ENCODE peak calls at places on chromosome 22, in ten cellular contexts. C, R, H, G, P, N, X, U, D and Q are unnamed samples.

GRCh38 chr22:19431641-19432091 is at the start of gene HIRA:
- DNase-seq in P (peak; percentile 90), X (peak; percentile 72), U (peak; percentile 73), C (peak; percentile 81), G (peak; percentile 70), H (peak; percentile 84), R (peak; percentile 72), N (peak; percentile 62), D (peak; percentile 78), Q (peak; percentile 77)

GRCh38 chr22:38901111-38901641 is 29.2 kb upstream of the CBX6 start:
- DNase-seq in C (no peak), H (no peak), P (no peak), U (no peak), G (no peak), R (no peak), X (no peak), D (no peak), N (no peak), Q (no peak)

GRCh38 chr22:27230189-27230588 is 571.4 kb downstream of the MN1 start:
- DNase-seq in U (no peak), C (no peak), R (no peak), P (no peak), G (no peak), D (no peak), N (no peak), H (no peak), X (no peak), Q (no peak)

GRCh38 chr22:33051960-33052839 is 6.0 kb downstream of the SYN3 start:
- DNase-seq in D (no peak), P (no peak), G (no peak), H (no peak), N (no peak), X (no peak), R (no peak), C (no peak), U (no peak), Q (no peak)

GRCh38 chr22:42833104-42833503 is 24.0 kb downstream of the ARFGAP3 start:
- DNase-seq in N (no peak), D (no peak), R (no peak), U (no peak), P (no peak), X (no peak), H (no peak), C (no peak), G (no peak), Q (no peak)

GRCh38 chr22:16973591-16974297 is 34.3 kb downstream of the GAB4 start:
- DNase-seq in R (no peak), D (no peak), U (no peak), X (no peak), P (no peak), N (no peak), H (no peak), G (no peak), C (no peak), Q (no peak)

GRCh38 chr22:29443861-29444431 is 5.6 kb downstream of the RFPL1 start:
- DNase-seq in C (no peak), P (no peak), N (no peak), H (no peak), D (no peak), G (no peak), X (no peak), U (no peak), R (no peak), Q (no peak)

GRCh38 chr22:43237280-43237679 is 50.3 kb upstream of the TTLL12 start:
- DNase-seq in X (no peak), H (no peak), C (no peak), U (no peak), P (no peak), G (peak; percentile 48), N (no peak), D (no peak), R (no peak), Q (no peak)

GRCh38 chr22:41327124-41327523 is 25.8 kb downstream of the ZC3H7B start:
- DNase-seq in D (no peak), N (no peak), U (no peak), C (no peak), G (peak; percentile 86), R (no peak), H (no peak), X (no peak), P (no peak), Q (no peak)

GRCh38 chr22:31876156-31877035 is 67.9 kb upstream of the YWHAH start:
- DNase-seq in X (no peak), U (no peak), C (no peak), G (no peak), D (peak; percentile 33), H (no peak), N (no peak), R (no peak), P (no peak), Q (no peak)

GRCh38 chr22:20578192-20578591 is 70.8 kb downstream of the MED15 start:
- DNase-seq in D (no peak), N (no peak), U (no peak), G (no peak), P (no peak), X (no peak), R (no peak), H (peak; percentile 27), C (no peak), Q (no peak)

GRCh38 chr22:31488346-31488883 is 1.2 kb downstream of the EIF4ENIF1 start:
- DNase-seq in P (no peak), D (no peak), H (no peak), U (no peak), X (no peak), R (no peak), C (no peak), G (peak; percentile 30), N (no peak), Q (no peak)

GRCh38 chr22:33002035-33002434 is 56.1 kb downstream of the SYN3 start:
- DNase-seq in H (no peak), U (no peak), X (no peak), C (no peak), P (no peak), G (no peak), R (no peak), N (no peak), D (no peak), Q (no peak)

GRCh38 chr22:45183974-45184373 is 20.2 kb downstream of the NUP50 start:
- DNase-seq in D (no peak), R (no peak), X (no peak), P (no peak), U (no peak), G (no peak), H (no peak), N (no peak), C (no peak), Q (no peak)

GRCh38 chr22:42343136-42343484 is 72.7 kb upstream of the TCF20 start:
- DNase-seq in P (no peak), H (no peak), C (no peak), N (no peak), X (no peak), D (no peak), R (no peak), U (no peak), G (no peak), Q (no peak)

GRCh38 chr22:45585437-45585755 is 82.7 kb downstream of the FBLN1 start:
- DNase-seq in U (no peak), X (no peak), D (peak; percentile 70), G (no peak), P (no peak), H (no peak), N (peak; percentile 17), C (no peak), R (no peak), Q (no peak)

GRCh38 chr22:17349172-17349571 is 20.1 kb upstream of the CECR2 start:
- DNase-seq in N (no peak), R (no peak), G (no peak), U (no peak), X (no peak), D (no peak), C (no peak), H (no peak), P (no peak), Q (no peak)

GRCh38 chr22:49260681-49261580 is 566.7 kb downstream of the BRD1 start:
- DNase-seq in U (no peak), N (no peak), C (no peak), R (no peak), H (no peak), X (no peak), G (no peak), P (no peak), D (no peak), Q (no peak)

GRCh38 chr22:23047742-23048141 is 22.6 kb upstream of the GNAZ start:
- DNase-seq in P (no peak), N (no peak), G (no peak), U (no peak), X (no peak), H (no peak), C (no peak), D (no peak), R (no peak), Q (no peak)

GRCh38 chr22:46589871-46590271 is 30.3 kb upstream of the GRAMD4 start:
- DNase-seq in X (no peak), N (no peak), G (no peak), D (no peak), U (no peak), H (no peak), P (no peak), C (no peak), R (no peak), Q (no peak)

GRCh38 chr22:49627217-49628181 is 200.2 kb downstream of the BRD1 start:
- DNase-seq in U (no peak), P (peak; percentile 21), G (no peak), H (no peak), R (no peak), D (no peak), N (no peak), C (no peak), X (no peak), Q (no peak)

GRCh38 chr22:43210631-43211515 is 23.9 kb upstream of the TTLL12 start:
- DNase-seq in D (no peak), C (no peak), R (no peak), H (no peak), P (no peak), U (no peak), X (no peak), G (no peak), N (no peak), Q (no peak)

GRCh38 chr22:50445071-50445879 is 29.6 kb downstream of the SBF1 start:
- DNase-seq in D (no peak), P (no peak), C (no peak), H (no peak), R (peak; percentile 36), G (no peak), X (no peak), U (no peak), N (no peak), Q (no peak)

GRCh38 chr22:33038131-33038772 is 19.9 kb downstream of the SYN3 start:
- DNase-seq in D (peak; percentile 4), U (no peak), G (no peak), C (no peak), H (no peak), P (no peak), N (no peak), R (no peak), X (no peak), Q (no peak)

GRCh38 chr22:43399338-43399979 is 12.4 kb upstream of the MPPED1 start:
- DNase-seq in X (no peak), D (no peak), H (no peak), R (no peak), P (no peak), N (no peak), C (no peak), U (peak; percentile 47), G (peak; percentile 82), Q (no peak)

GRCh38 chr22:29023172-29023796 is 38.3 kb downstream of the C22orf31 start:
- DNase-seq in G (no peak), U (no peak), X (no peak), D (no peak), H (no peak), R (no peak), C (no peak), P (no peak), N (no peak), Q (no peak)

GRCh38 chr22:24161909-24162308 is 19.4 kb upstream of the SUSD2 start:
- DNase-seq in U (no peak), H (peak; percentile 57), G (no peak), X (no peak), C (no peak), R (no peak), P (no peak), D (no peak), N (no peak), Q (no peak)

GRCh38 chr22:20131856-20132685 is 467 bp downstream of the ZDHHC8 start:
- DNase-seq in C (no peak), H (peak; percentile 49), G (no peak), N (no peak), X (peak; percentile 15), U (no peak), D (no peak), R (no peak), P (peak; percentile 24), Q (no peak)